ENCODE peak calls at places on chromosomes 3 and 15, in five cellular contexts. One of them, this sample, is unnamed.

GRCh38 chr3:41120461-41120860 is 78.8 kb upstream of the CTNNB1 start:
- DNase-seq in hepatocyte: no peak
- DNase-seq in mesothelial cell of epicardium: no peak
- DNase-seq in endodermal cell: no peak
- DNase-seq in activated B cell treated with CpG ODN at 0.5 μM for 24 hours: no peak
- DNase-seq in this sample: no peak

GRCh38 chr3:96478496-96478895 is 335.9 kb upstream of the EPHA6 start:
- DNase-seq in endodermal cell: no peak
- DNase-seq in activated B cell treated with CpG ODN at 0.5 μM for 24 hours: no peak
- DNase-seq in hepatocyte: no peak
- DNase-seq in mesothelial cell of epicardium: no peak
- DNase-seq in this sample: no peak

GRCh38 chr3:179000144-179000543 is 71.5 kb downstream of the ZMAT3 start:
- DNase-seq in activated B cell treated with CpG ODN at 0.5 μM for 24 hours: no peak
- DNase-seq in mesothelial cell of epicardium: no peak
- DNase-seq in hepatocyte: no peak
- DNase-seq in endodermal cell: no peak
- DNase-seq in this sample: no peak

GRCh38 chr3:64023861-64024223 is 548 bp upstream of the PSMD6 start:
- DNase-seq in activated B cell treated with CpG ODN at 0.5 μM for 24 hours: no peak
- DNase-seq in endodermal cell: no peak
- DNase-seq in mesothelial cell of epicardium: no peak
- DNase-seq in hepatocyte: no peak
- DNase-seq in this sample: no peak

GRCh38 chr3:164048451-164048850 is 1029.8 kb downstream of the SI start:
- DNase-seq in mesothelial cell of epicardium: no peak
- DNase-seq in hepatocyte: no peak
- DNase-seq in activated B cell treated with CpG ODN at 0.5 μM for 24 hours: no peak
- DNase-seq in endodermal cell: no peak
- DNase-seq in this sample: no peak

GRCh38 chr15:93321881-93322282 is 232.9 kb upstream of the RGMA start:
- DNase-seq in endodermal cell: peak
- DNase-seq in hepatocyte: peak
- DNase-seq in activated B cell treated with CpG ODN at 0.5 μM for 24 hours: no peak
- DNase-seq in mesothelial cell of epicardium: peak
- DNase-seq in this sample: peak

GRCh38 chr3:146177072-146177936 is 16.3 kb upstream of the PLOD2 start:
- DNase-seq in activated B cell treated with CpG ODN at 0.5 μM for 24 hours: no peak
- DNase-seq in mesothelial cell of epicardium: no peak
- DNase-seq in hepatocyte: no peak
- DNase-seq in endodermal cell: no peak
- DNase-seq in this sample: no peak

GRCh38 chr15:67093146-67093874 is 27.9 kb downstream of the SMAD3 start:
- DNase-seq in activated B cell treated with CpG ODN at 0.5 μM for 24 hours: peak
- DNase-seq in hepatocyte: no peak
- DNase-seq in endodermal cell: no peak
- DNase-seq in mesothelial cell of epicardium: no peak
- DNase-seq in this sample: no peak

GRCh38 chr15:74540135-74540760 is 772 bp upstream of the ARID3B start:
- DNase-seq in mesothelial cell of epicardium: no peak
- DNase-seq in hepatocyte: no peak
- DNase-seq in activated B cell treated with CpG ODN at 0.5 μM for 24 hours: no peak
- DNase-seq in endodermal cell: peak
- DNase-seq in this sample: no peak

GRCh38 chr3:190877925-190878324 is 15.4 kb upstream of the GMNC start:
- DNase-seq in endodermal cell: peak
- DNase-seq in hepatocyte: no peak
- DNase-seq in activated B cell treated with CpG ODN at 0.5 μM for 24 hours: no peak
- DNase-seq in mesothelial cell of epicardium: no peak
- DNase-seq in this sample: no peak

GRCh38 chr3:5428607-5429516 is 241.4 kb downstream of the EDEM1 start:
- DNase-seq in mesothelial cell of epicardium: no peak
- DNase-seq in endodermal cell: no peak
- DNase-seq in activated B cell treated with CpG ODN at 0.5 μM for 24 hours: no peak
- DNase-seq in hepatocyte: peak
- DNase-seq in this sample: no peak

GRCh38 chr3:146019508-146019907 is 141.5 kb downstream of the PLOD2 start:
- DNase-seq in mesothelial cell of epicardium: no peak
- DNase-seq in endodermal cell: no peak
- DNase-seq in activated B cell treated with CpG ODN at 0.5 μM for 24 hours: no peak
- DNase-seq in hepatocyte: peak
- DNase-seq in this sample: no peak

GRCh38 chr3:88105325-88105724 is 44.4 kb upstream of the C3orf38 start:
- DNase-seq in activated B cell treated with CpG ODN at 0.5 μM for 24 hours: no peak
- DNase-seq in mesothelial cell of epicardium: no peak
- DNase-seq in hepatocyte: no peak
- DNase-seq in endodermal cell: no peak
- DNase-seq in this sample: no peak

GRCh38 chr3:43453981-43454380 is 167.6 kb downstream of the SNRK start:
- DNase-seq in activated B cell treated with CpG ODN at 0.5 μM for 24 hours: no peak
- DNase-seq in hepatocyte: no peak
- DNase-seq in endodermal cell: no peak
- DNase-seq in mesothelial cell of epicardium: no peak
- DNase-seq in this sample: no peak

GRCh38 chr15:91694131-91694828 is 159.2 kb upstream of the SLCO3A1 start:
- DNase-seq in activated B cell treated with CpG ODN at 0.5 μM for 24 hours: no peak
- DNase-seq in endodermal cell: no peak
- DNase-seq in hepatocyte: peak
- DNase-seq in mesothelial cell of epicardium: no peak
- DNase-seq in this sample: no peak

GRCh38 chr3:150256336-150256735 is 151.8 kb upstream of the TSC22D2 start:
- DNase-seq in activated B cell treated with CpG ODN at 0.5 μM for 24 hours: no peak
- DNase-seq in hepatocyte: no peak
- DNase-seq in mesothelial cell of epicardium: no peak
- DNase-seq in endodermal cell: no peak
- DNase-seq in this sample: no peak

GRCh38 chr3:193780810-193781472 is 187.9 kb downstream of the OPA1 start:
- DNase-seq in mesothelial cell of epicardium: peak
- DNase-seq in endodermal cell: peak
- DNase-seq in hepatocyte: peak
- DNase-seq in activated B cell treated with CpG ODN at 0.5 μM for 24 hours: no peak
- DNase-seq in this sample: peak

GRCh38 chr3:21292971-21293370 is 458.0 kb downstream of the ZNF385D start:
- DNase-seq in mesothelial cell of epicardium: no peak
- DNase-seq in activated B cell treated with CpG ODN at 0.5 μM for 24 hours: no peak
- DNase-seq in endodermal cell: no peak
- DNase-seq in hepatocyte: no peak
- DNase-seq in this sample: no peak

GRCh38 chr3:71066849-71067261 is 516.7 kb downstream of the FOXP1 start:
- DNase-seq in endodermal cell: no peak
- DNase-seq in hepatocyte: no peak
- DNase-seq in mesothelial cell of epicardium: no peak
- DNase-seq in activated B cell treated with CpG ODN at 0.5 μM for 24 hours: no peak
- DNase-seq in this sample: no peak

DNA sequence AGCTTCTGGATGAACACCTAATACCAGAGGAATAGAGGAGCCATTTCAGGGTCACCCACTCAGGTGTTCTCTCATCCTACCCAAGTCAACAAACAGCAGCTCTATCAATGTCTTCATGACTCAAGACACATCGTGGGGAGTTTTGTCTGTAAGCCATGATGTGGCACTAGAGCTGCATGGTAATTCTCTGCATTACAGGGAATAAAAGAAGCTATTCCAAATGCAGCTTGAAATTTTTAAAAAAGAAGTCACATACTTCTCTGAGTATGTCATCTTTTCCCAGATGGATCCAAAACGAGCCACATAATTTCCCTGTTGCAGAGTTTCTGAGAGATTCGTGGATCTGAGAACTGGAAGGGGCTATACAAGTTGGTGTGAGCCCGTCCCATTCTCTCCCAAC is 6.1 kb upstream of the THSD4 start:
- DNase-seq in endodermal cell: no peak
- DNase-seq in mesothelial cell of epicardium: no peak
- DNase-seq in activated B cell treated with CpG ODN at 0.5 μM for 24 hours: no peak
- DNase-seq in hepatocyte: no peak
- DNase-seq in this sample: no peak
- TF ChIP-seq CTCF in endodermal cell: no peak
- TF ChIP-seq CTCF in mesothelial cell of epicardium: no peak
- TF ChIP-seq CTCF in activated B cell treated with CpG ODN at 0.5 μM for 24 hours: no peak
- TF ChIP-seq CTCF in hepatocyte: peak
- TF ChIP-seq CTCF in this sample: no peak

DNA sequence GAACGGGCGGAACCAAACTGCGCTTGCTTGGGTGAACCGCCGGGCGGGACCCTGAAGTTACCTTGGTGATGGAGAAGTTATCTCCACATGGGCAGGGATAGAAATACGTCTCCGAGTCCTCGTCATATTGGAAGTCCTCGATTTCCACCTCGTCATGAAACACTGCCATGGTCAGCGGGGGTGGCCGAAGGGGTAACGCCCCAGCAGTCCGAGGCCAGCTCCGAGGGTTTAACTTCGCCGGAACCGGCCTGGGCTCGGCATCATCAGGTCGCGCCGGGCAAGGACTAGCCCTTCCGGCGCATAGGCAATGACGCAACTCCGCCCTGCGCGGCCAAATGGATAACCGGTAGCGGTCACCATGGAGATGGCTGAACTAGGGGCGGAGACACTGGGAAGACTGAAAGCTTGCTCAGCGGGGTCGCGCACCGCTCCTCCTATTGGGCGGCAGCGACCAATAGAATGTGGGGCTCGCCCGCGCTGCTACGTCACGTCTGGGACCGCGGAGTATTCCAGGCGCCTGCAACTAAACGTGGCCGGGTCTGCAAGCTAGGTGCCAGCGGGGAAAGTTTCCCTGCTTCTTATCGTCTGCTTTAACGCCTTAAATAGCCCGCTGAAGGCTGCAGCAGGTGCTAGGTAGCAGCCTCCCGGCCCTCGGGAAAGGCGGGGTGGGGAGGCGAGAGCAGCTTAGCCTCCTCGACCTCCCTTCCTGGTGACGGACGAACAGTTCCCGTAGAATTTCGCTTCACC is at the start of the genes DPH3 and OXNAD1:
- DNase-seq in hepatocyte: peak
- DNase-seq in endodermal cell: peak
- DNase-seq in mesothelial cell of epicardium: peak
- DNase-seq in activated B cell treated with CpG ODN at 0.5 μM for 24 hours: peak
- DNase-seq in this sample: peak
- TF ChIP-seq CTCF in hepatocyte: no peak
- TF ChIP-seq CTCF in endodermal cell: peak
- TF ChIP-seq CTCF in mesothelial cell of epicardium: no peak
- TF ChIP-seq CTCF in activated B cell treated with CpG ODN at 0.5 μM for 24 hours: no peak
- TF ChIP-seq CTCF in this sample: no peak

DNA sequence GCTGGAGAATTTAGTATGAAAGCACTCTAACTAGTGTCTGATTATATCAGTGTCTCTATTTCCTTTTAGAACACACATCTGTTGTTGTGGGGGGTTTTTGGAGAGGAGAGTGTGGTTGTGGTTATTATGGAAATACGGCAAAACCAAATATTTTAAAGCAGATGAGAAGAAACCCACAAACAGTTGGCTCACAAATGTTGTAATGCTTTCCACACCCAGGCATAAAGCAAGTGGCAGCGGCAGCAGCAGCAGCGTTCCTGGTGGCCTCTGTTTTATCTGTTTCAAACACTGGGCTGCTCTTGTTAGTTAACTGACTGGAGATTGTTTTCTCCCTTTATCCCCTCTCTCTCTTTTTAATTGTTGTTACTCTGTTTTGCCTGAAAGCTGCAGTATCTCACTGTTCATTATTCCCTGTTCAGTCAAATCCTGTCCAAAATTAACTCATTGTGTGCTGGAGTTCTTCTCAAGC is 1045.5 kb upstream of the NR2F2 start:
- DNase-seq in activated B cell treated with CpG ODN at 0.5 μM for 24 hours: no peak
- DNase-seq in endodermal cell: peak
- DNase-seq in mesothelial cell of epicardium: no peak
- DNase-seq in hepatocyte: no peak
- DNase-seq in this sample: no peak
- TF ChIP-seq CTCF in activated B cell treated with CpG ODN at 0.5 μM for 24 hours: no peak
- TF ChIP-seq CTCF in endodermal cell: peak
- TF ChIP-seq CTCF in mesothelial cell of epicardium: no peak
- TF ChIP-seq CTCF in hepatocyte: peak
- TF ChIP-seq CTCF in this sample: no peak

GRCh38 chr3:161096771-161097367 is 8.3 kb downstream of the B3GALNT1 start:
- DNase-seq in endodermal cell: peak
- DNase-seq in mesothelial cell of epicardium: no peak
- DNase-seq in activated B cell treated with CpG ODN at 0.5 μM for 24 hours: no peak
- DNase-seq in hepatocyte: no peak
- DNase-seq in this sample: no peak
- TF ChIP-seq CTCF in endodermal cell: peak
- TF ChIP-seq CTCF in mesothelial cell of epicardium: no peak
- TF ChIP-seq CTCF in activated B cell treated with CpG ODN at 0.5 μM for 24 hours: no peak
- TF ChIP-seq CTCF in hepatocyte: peak
- TF ChIP-seq CTCF in this sample: no peak

GRCh38 chr15:62067448-62068044 is 769 bp downstream of the C2CD4A start:
- DNase-seq in activated B cell treated with CpG ODN at 0.5 μM for 24 hours: no peak
- DNase-seq in endodermal cell: peak
- DNase-seq in mesothelial cell of epicardium: no peak
- DNase-seq in hepatocyte: peak
- DNase-seq in this sample: no peak

GRCh38 chr15:62068071-62068786 is 1.5 kb downstream of the C2CD4A start:
- DNase-seq in mesothelial cell of epicardium: peak
- DNase-seq in endodermal cell: peak
- DNase-seq in hepatocyte: peak
- DNase-seq in activated B cell treated with CpG ODN at 0.5 μM for 24 hours: peak
- DNase-seq in this sample: peak

GRCh38 chr15:62066663-62067447 is at the start of gene C2CD4A:
- DNase-seq in activated B cell treated with CpG ODN at 0.5 μM for 24 hours: peak
- DNase-seq in endodermal cell: peak
- DNase-seq in hepatocyte: peak
- DNase-seq in mesothelial cell of epicardium: peak
- DNase-seq in this sample: peak

GRCh38 chr15:62069551-62069950 is 2.8 kb downstream of the C2CD4A start:
- DNase-seq in mesothelial cell of epicardium: no peak
- DNase-seq in endodermal cell: no peak
- DNase-seq in hepatocyte: no peak
- DNase-seq in activated B cell treated with CpG ODN at 0.5 μM for 24 hours: no peak
- DNase-seq in this sample: no peak

DNA sequence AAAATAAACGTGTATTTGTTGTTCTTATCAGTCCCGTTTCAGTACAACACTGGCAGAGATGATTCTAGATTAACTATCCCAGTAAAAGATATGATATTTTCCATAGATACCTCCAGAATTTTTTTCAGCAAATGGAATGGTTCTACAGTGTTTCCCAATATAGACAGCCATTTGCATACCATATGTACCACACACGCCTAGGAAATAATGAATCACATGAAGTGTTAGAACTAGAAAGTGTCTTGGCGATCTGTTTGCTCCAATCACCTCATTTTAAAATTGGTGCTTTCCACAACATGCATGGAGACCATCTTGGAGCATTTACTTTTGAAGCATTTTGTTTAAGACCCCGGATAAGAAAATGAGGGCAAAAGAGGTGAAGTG is 2.0 kb downstream of the C2CD4A start:
- DNase-seq in endodermal cell: no peak
- DNase-seq in mesothelial cell of epicardium: no peak
- DNase-seq in activated B cell treated with CpG ODN at 0.5 μM for 24 hours: no peak
- DNase-seq in hepatocyte: no peak
- DNase-seq in this sample: no peak
- TF ChIP-seq CTCF in endodermal cell: no peak
- TF ChIP-seq CTCF in mesothelial cell of epicardium: no peak
- TF ChIP-seq CTCF in activated B cell treated with CpG ODN at 0.5 μM for 24 hours: no peak
- TF ChIP-seq CTCF in hepatocyte: no peak
- TF ChIP-seq CTCF in this sample: no peak

GRCh38 chr3:3998140-3998977 is 199.1 kb downstream of the LRRN1 start:
- DNase-seq in mesothelial cell of epicardium: no peak
- DNase-seq in endodermal cell: peak
- DNase-seq in activated B cell treated with CpG ODN at 0.5 μM for 24 hours: no peak
- DNase-seq in hepatocyte: peak
- DNase-seq in this sample: no peak
- TF ChIP-seq CTCF in mesothelial cell of epicardium: no peak
- TF ChIP-seq CTCF in endodermal cell: peak
- TF ChIP-seq CTCF in activated B cell treated with CpG ODN at 0.5 μM for 24 hours: no peak
- TF ChIP-seq CTCF in hepatocyte: peak
- TF ChIP-seq CTCF in this sample: no peak

This sample was measured in lung.